ENCODE peak calls at places on chromosome 1, in eight cellular contexts. L is A549, T is HCT116, H is K562, K is GM12878, E is SK-N-SH, G is H1, J is HepG2. N is an unnamed sample.

GRCh38 chr1:167227934-167228378 is 7.3 kb downstream of the POU2F1 start:
- DNase-seq in L (peak), T (no peak), H (no peak), K (no peak), E (no peak), G (no peak), J (peak), N (peak)

GRCh38 chr1:222081859-222082258 is 340.0 kb upstream of the DUSP10 start:
- DNase-seq in L (no peak), T (no peak), H (no peak), K (no peak), E (no peak), G (no peak), J (no peak), N (peak)

GRCh38 chr1:12230549-12231275 is 882 bp downstream of the VPS13D start:
- DNase-seq in L (no peak), T (no peak), H (peak), K (no peak), E (peak), G (no peak), J (peak), N (no peak)

GRCh38 chr1:24586970-24587820 is 31.3 kb downstream of the NCMAP start:
- DNase-seq in L (peak), T (peak), H (peak), K (no peak), E (peak), G (no peak), J (peak), N (peak)

GRCh38 chr1:228453614-228454013 is 33.6 kb upstream of the RNF187 start:
- DNase-seq in L (no peak), T (no peak), H (no peak), K (no peak), E (no peak), G (no peak), J (no peak), N (no peak)

GRCh38 chr1:11657654-11658053 is 3.0 kb downstream of the FBXO44 start:
- DNase-seq in L (no peak), T (no peak), H (no peak), K (no peak), E (no peak), G (no peak), J (no peak), N (no peak)

GRCh38 chr1:149993764-149994163 is 16.8 kb downstream of the OTUD7B start:
- DNase-seq in L (no peak), T (no peak), H (no peak), K (no peak), E (no peak), G (no peak), J (no peak), N (no peak)

GRCh38 chr1:51214615-51215131 is 21.4 kb upstream of the RNF11 start:
- DNase-seq in L (no peak), T (no peak), H (no peak), K (no peak), E (no peak), G (no peak), J (no peak), N (peak)

DNA sequence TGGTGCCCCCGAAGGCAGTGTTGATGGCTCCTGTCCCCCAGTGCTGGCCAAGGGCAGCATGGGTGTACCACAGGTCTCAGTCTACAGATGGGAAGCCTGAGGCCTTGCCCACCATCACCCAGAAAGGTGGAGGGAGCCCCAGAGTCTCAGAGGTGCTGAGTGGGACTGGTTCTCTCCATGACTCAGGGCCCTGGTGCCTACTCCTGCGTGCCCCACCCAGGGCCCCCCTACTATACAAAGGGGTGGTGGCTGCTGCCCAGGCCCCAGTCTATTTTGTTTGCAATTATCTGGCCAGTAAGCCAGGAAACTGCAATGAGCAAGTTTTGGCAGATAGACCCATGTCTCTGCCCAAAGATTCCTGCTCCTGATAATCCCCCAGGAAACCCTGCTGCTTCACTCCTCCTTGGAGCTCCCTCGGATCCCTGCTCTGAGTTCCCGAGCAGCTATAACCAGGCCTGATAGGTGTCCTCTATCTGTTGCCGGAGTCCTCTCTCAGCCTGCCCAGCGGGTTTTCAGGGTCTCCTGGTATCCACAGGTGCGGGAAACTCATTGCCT is 41.7 kb downstream of the EDN2 start:
- DNase-seq in L (no peak), T (no peak), H (no peak), K (no peak), E (peak), G (no peak), J (no peak), N (no peak)
- TF ChIP-seq RAD21 in L (no peak), T (no peak), H (no peak), K (no peak), E (peak), G (no peak), J (no peak), N (no peak)

GRCh38 chr1:223142269-223142668 is 779 bp downstream of the TLR5 start:
- DNase-seq in L (no peak), T (no peak), H (no peak), K (no peak), E (no peak), G (no peak), J (no peak), N (no peak)

GRCh38 chr1:223144431-223144830 is 1.4 kb upstream of the TLR5 start:
- DNase-seq in L (no peak), T (no peak), H (no peak), K (no peak), E (no peak), G (no peak), J (no peak), N (no peak)

GRCh38 chr1:223142795-223143759 is at the start of gene TLR5:
- DNase-seq in L (peak), T (peak), H (peak), K (peak), E (peak), G (peak), J (no peak), N (peak)

GRCh38 chr1:223144914-223145313 is 1.9 kb upstream of the TLR5 start:
- DNase-seq in L (no peak), T (no peak), H (no peak), K (no peak), E (no peak), G (no peak), J (no peak), N (no peak)

GRCh38 chr1:223143760-223144248 is 756 bp upstream of the TLR5 start:
- DNase-seq in L (no peak), T (no peak), H (peak), K (peak), E (no peak), G (no peak), J (no peak), N (no peak)
- TF ChIP-seq RAD21 in L (no peak), T (no peak), H (no peak), K (no peak), E (no peak), G (no peak), J (no peak), N (no peak)

DNA sequence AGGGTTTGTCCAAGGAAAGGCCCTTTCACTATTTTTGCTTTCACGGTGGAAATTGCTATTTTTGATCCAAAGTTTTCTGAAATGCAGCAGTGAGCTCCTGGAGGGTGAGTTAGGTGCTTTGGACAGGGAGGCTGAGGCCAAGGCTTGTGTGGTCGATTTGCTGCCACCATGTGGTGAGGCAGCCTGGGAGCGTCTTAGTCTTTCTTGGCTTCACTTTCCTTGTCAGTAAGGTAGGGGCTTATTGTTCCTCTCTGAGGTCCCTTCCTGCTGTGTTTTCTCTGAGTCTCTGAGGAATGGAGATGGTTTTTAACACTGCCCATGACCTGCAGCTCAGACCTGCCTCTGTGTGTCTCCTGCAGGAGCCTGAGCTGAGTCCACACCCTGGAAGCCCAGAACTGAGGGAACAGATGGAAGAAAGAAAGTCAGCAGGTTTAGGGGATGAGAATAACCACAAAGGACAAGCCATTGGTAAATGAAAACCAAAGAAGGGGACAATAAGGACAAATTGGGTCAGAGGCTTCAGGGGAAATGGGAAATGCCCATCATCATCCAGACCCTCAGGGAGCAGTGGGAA is 20.1 kb upstream of the S100A10 start:
- DNase-seq in L (peak), T (no peak), H (peak), K (no peak), E (no peak), G (no peak), J (no peak), N (peak)
- TF ChIP-seq RAD21 in L (peak), T (peak), H (peak), K (peak), E (peak), G (peak), J (no peak), N (peak)

GRCh38 chr1:6378096-6378746 is 15.3 kb downstream of the ACOT7 start:
- DNase-seq in L (no peak), T (no peak), H (peak), K (no peak), E (peak), G (no peak), J (no peak), N (no peak)
- TF ChIP-seq RAD21 in L (no peak), T (no peak), H (no peak), K (no peak), E (peak), G (peak), J (no peak), N (no peak)

GRCh38 chr1:61797045-61797755 is 54.9 kb downstream of the PATJ start:
- DNase-seq in L (no peak), T (no peak), H (no peak), K (no peak), E (no peak), G (no peak), J (no peak), N (peak)
- TF ChIP-seq RAD21 in L (no peak), T (no peak), H (no peak), K (no peak), E (no peak), G (no peak), J (no peak), N (no peak)

GRCh38 chr1:31763671-31764306 is 351 bp downstream of the ADGRB2 start:
- DNase-seq in L (no peak), T (no peak), H (no peak), K (no peak), E (no peak), G (no peak), J (no peak), N (no peak)
- TF ChIP-seq RAD21 in L (no peak), T (no peak), H (no peak), K (no peak), E (no peak), G (no peak), J (no peak), N (no peak)